ENCODE peak calls at places on chromosomes 4 and X, in six cellular contexts. One of them, this sample, is unnamed.

GRCh38 chr4:185740471-185740873 is 71.5 kb downstream of the SORBS2 start:
- DNase-seq in HepG2: no peak
- DNase-seq in GM12878: no peak
- DNase-seq in GM12892: no peak
- DNase-seq in H1: no peak
- DNase-seq in K562: no peak
- DNase-seq in this sample: no peak

GRCh38 chr4:92618968-92619367 is 315.2 kb downstream of the GRID2 start:
- DNase-seq in GM12878: no peak
- DNase-seq in H1: no peak
- DNase-seq in GM12892: no peak
- DNase-seq in K562: no peak
- DNase-seq in HepG2: no peak
- DNase-seq in this sample: no peak

GRCh38 chr4:106315476-106315967 is 487 bp downstream of the TBCK start:
- DNase-seq in K562: peak
- DNase-seq in GM12892: no peak
- DNase-seq in HepG2: peak
- DNase-seq in H1: no peak
- DNase-seq in GM12878: no peak
- DNase-seq in this sample: no peak

GRCh38 chrX:95065151-95065550 is 1391.1 kb downstream of the FAM133A start:
- DNase-seq in GM12892: no peak
- DNase-seq in HepG2: no peak
- DNase-seq in K562: no peak
- DNase-seq in H1: no peak
- DNase-seq in GM12878: no peak
- DNase-seq in this sample: no peak

GRCh38 chr4:12137556-12137955 is 708.9 kb upstream of the HS3ST1 start:
- DNase-seq in HepG2: no peak
- DNase-seq in GM12892: no peak
- DNase-seq in H1: no peak
- DNase-seq in K562: no peak
- DNase-seq in GM12878: no peak
- DNase-seq in this sample: no peak

GRCh38 chrX:48785525-48786214 is 720 bp upstream of the GATA1 start:
- DNase-seq in K562: peak
- DNase-seq in H1: no peak
- DNase-seq in HepG2: no peak
- DNase-seq in GM12878: no peak
- DNase-seq in GM12892: no peak
- DNase-seq in this sample: peak

GRCh38 chr4:139783761-139784484 is 118.3 kb downstream of the MGST2 start:
- DNase-seq in H1: no peak
- DNase-seq in HepG2: peak
- DNase-seq in K562: no peak
- DNase-seq in GM12878: no peak
- DNase-seq in GM12892: no peak
- DNase-seq in this sample: peak

GRCh38 chrX:51496501-51497291 is at the start of gene NUDT11:
- DNase-seq in K562: peak
- DNase-seq in GM12878: no peak
- DNase-seq in H1: no peak
- DNase-seq in GM12892: no peak
- DNase-seq in HepG2: no peak
- DNase-seq in this sample: peak

GRCh38 chrX:29661290-29661689 is 554.1 kb upstream of the MAGEB2 start:
- DNase-seq in HepG2: no peak
- DNase-seq in H1: no peak
- DNase-seq in K562: no peak
- DNase-seq in GM12878: no peak
- DNase-seq in GM12892: no peak
- DNase-seq in this sample: no peak

GRCh38 chr4:112655270-112655669 is 18.3 kb downstream of the LARP7 start:
- DNase-seq in GM12892: no peak
- DNase-seq in K562: no peak
- DNase-seq in H1: no peak
- DNase-seq in HepG2: no peak
- DNase-seq in GM12878: no peak
- DNase-seq in this sample: no peak

GRCh38 chr4:169293343-169294176 is 22.8 kb upstream of the SH3RF1 start:
- DNase-seq in H1: no peak
- DNase-seq in GM12878: peak
- DNase-seq in HepG2: no peak
- DNase-seq in K562: no peak
- DNase-seq in GM12892: no peak
- DNase-seq in this sample: no peak

GRCh38 chr4:2535386-2536192 is 858 bp upstream of the FAM193A start:
- DNase-seq in HepG2: peak
- DNase-seq in GM12892: peak
- DNase-seq in K562: peak
- DNase-seq in H1: no peak
- DNase-seq in GM12878: no peak
- DNase-seq in this sample: peak

GRCh38 chr4:74039065-74039763 is 725 bp upstream of the CXCL3 start:
- DNase-seq in GM12878: no peak
- DNase-seq in GM12892: no peak
- DNase-seq in H1: no peak
- DNase-seq in K562: no peak
- DNase-seq in HepG2: no peak
- DNase-seq in this sample: peak

GRCh38 chrX:67543818-67544217 is at the start of gene AR:
- DNase-seq in H1: peak
- DNase-seq in HepG2: no peak
- DNase-seq in K562: no peak
- DNase-seq in GM12878: no peak
- DNase-seq in GM12892: no peak
- DNase-seq in this sample: peak

GRCh38 chr4:157246959-157247358 is 26.4 kb downstream of the GRIA2 start:
- DNase-seq in K562: no peak
- DNase-seq in GM12892: no peak
- DNase-seq in H1: no peak
- DNase-seq in GM12878: no peak
- DNase-seq in HepG2: no peak
- DNase-seq in this sample: no peak

GRCh38 chr4:70877539-70877938 is 24.6 kb upstream of the MOB1B start:
- DNase-seq in HepG2: no peak
- DNase-seq in H1: no peak
- DNase-seq in K562: peak
- DNase-seq in GM12878: no peak
- DNase-seq in GM12892: no peak
- DNase-seq in this sample: no peak

GRCh38 chrX:105190252-105190853 is 30.1 kb downstream of the TEX13A start:
- DNase-seq in HepG2: no peak
- DNase-seq in GM12878: no peak
- DNase-seq in H1: no peak
- DNase-seq in K562: peak
- DNase-seq in GM12892: no peak
- DNase-seq in this sample: peak

GRCh38 chrX:148269513-148269912 is 230.9 kb upstream of the AFF2 start:
- DNase-seq in GM12892: no peak
- DNase-seq in H1: no peak
- DNase-seq in GM12878: no peak
- DNase-seq in HepG2: no peak
- DNase-seq in K562: no peak
- DNase-seq in this sample: no peak

GRCh38 chrX:85993539-85994197 is 53.7 kb downstream of the CHM start:
- DNase-seq in HepG2: no peak
- DNase-seq in GM12892: no peak
- DNase-seq in H1: no peak
- DNase-seq in GM12878: no peak
- DNase-seq in K562: no peak
- DNase-seq in this sample: no peak

GRCh38 chrX:85992811-85993229 is 54.5 kb downstream of the CHM start:
- DNase-seq in H1: no peak
- DNase-seq in GM12878: no peak
- DNase-seq in GM12892: no peak
- DNase-seq in K562: no peak
- DNase-seq in HepG2: peak
- DNase-seq in this sample: no peak

GRCh38 chrX:85994228-85994627 is 53.1 kb downstream of the CHM start:
- DNase-seq in GM12892: no peak
- DNase-seq in H1: no peak
- DNase-seq in K562: no peak
- DNase-seq in GM12878: no peak
- DNase-seq in HepG2: peak
- DNase-seq in this sample: peak

GRCh38 chrX:85988353-85988752 is 59.0 kb downstream of the CHM start:
- DNase-seq in H1: no peak
- DNase-seq in GM12892: no peak
- DNase-seq in HepG2: no peak
- DNase-seq in GM12878: no peak
- DNase-seq in K562: no peak
- DNase-seq in this sample: no peak
- TF ChIP-seq TAF1 in H1: no peak
- TF ChIP-seq TAF1 in GM12892: no peak
- TF ChIP-seq TAF1 in HepG2: no peak
- TF ChIP-seq TAF1 in GM12878: no peak
- TF ChIP-seq TAF1 in K562: no peak
- TF ChIP-seq TAF1 in this sample: no peak

DNA sequence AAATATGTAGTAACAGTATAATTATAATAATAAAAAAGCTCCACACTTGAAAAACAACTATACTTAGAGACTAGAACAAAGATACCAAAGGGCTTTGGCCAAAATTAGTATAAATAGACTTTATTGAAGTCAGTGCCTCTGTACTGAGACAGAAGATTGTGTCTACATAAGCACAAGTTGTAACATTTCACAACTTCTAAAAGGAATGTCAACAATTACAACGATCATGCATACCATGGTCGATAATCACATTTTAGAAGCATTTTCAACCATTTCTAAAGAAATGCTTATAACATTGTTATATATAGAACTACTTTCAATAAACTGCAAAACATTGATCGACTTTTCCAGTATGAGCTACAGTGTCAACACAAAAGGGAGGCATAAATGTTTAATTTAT is 57.0 kb downstream of the DHX15 start:
- DNase-seq in H1: no peak
- DNase-seq in HepG2: no peak
- DNase-seq in K562: no peak
- DNase-seq in GM12892: no peak
- DNase-seq in GM12878: no peak
- DNase-seq in this sample: no peak
- TF ChIP-seq TAF1 in H1: no peak
- TF ChIP-seq TAF1 in HepG2: no peak
- TF ChIP-seq TAF1 in K562: no peak
- TF ChIP-seq TAF1 in GM12892: no peak
- TF ChIP-seq TAF1 in GM12878: no peak
- TF ChIP-seq TAF1 in this sample: no peak

DNA sequence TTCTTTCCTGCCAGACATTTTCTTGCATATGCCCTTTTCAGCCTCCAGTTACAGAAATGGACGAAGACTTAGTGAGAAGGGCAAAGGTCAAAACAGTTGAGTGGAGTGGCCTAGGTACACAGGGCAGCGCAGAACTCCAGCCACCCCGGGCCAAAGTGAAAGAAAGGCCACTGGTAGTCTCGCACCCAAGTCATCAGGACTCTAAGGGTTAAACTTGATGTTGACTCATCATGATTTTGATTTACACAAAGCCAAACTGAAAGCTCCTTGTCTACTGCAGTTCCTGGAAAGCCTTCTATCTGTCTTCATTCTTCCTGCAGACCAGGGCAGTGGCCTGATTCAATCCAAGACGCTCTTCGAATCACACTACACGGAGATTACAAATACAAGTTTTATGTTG is 2.6 kb upstream of the IL13RA1 start:
- DNase-seq in GM12878: no peak
- DNase-seq in GM12892: no peak
- DNase-seq in K562: peak
- DNase-seq in HepG2: peak
- DNase-seq in H1: no peak
- DNase-seq in this sample: no peak
- TF ChIP-seq TAF1 in GM12878: no peak
- TF ChIP-seq TAF1 in GM12892: no peak
- TF ChIP-seq TAF1 in K562: no peak
- TF ChIP-seq TAF1 in HepG2: no peak
- TF ChIP-seq TAF1 in H1: no peak
- TF ChIP-seq TAF1 in this sample: no peak

DNA sequence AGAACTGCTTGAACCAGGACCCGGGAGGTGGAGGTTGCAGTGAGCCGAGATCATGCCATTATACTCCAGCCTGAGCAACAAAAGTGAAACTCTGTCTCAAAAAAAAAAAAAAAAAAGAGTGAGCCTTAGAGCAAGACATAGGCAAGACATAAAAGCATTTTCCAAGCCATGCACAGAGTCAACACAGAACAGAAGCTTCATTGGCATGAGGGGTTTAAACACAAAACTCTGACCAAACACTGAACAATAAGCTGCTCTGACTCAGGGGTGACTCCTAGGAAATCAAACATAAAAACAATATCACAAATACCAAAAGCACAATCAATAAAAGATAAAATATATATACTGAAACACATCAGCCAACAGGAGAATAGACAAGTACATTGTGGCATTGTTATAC is 136.8 kb downstream of the PLS3 start:
- DNase-seq in K562: no peak
- DNase-seq in H1: no peak
- DNase-seq in GM12878: no peak
- DNase-seq in HepG2: no peak
- DNase-seq in GM12892: no peak
- DNase-seq in this sample: no peak
- TF ChIP-seq TAF1 in K562: no peak
- TF ChIP-seq TAF1 in H1: no peak
- TF ChIP-seq TAF1 in GM12878: no peak
- TF ChIP-seq TAF1 in HepG2: no peak
- TF ChIP-seq TAF1 in GM12892: no peak
- TF ChIP-seq TAF1 in this sample: no peak

DNA sequence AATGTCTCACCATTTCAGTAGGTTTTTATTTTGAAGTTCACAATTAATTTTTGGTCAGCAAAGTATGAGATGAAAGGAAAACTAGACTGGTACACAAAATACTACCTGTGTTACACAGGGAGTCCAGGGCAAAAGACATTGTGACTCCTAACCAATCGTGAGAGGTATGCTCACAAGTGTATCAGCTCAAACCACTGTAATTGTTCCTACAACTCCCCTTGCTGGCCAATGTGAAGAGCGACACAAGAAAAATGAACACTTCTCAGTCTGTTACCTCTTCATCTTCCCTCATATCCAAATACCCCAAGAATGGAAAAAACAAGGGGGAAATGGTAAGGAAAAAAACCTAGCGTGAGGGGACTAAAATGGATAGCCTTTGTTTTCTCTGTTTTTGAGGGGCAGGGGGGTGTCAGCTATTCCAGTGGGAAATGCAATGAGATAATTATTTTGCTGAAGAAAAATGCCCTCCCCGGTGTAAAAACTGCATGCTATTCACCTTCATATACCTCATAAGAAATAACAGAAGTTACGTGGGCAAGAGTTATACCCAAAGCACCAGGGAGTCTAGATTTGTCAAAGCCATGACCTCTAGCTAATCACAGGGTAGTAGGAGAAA is 30.6 kb upstream of the NSUN7 start:
- DNase-seq in GM12892: peak
- DNase-seq in GM12878: peak
- DNase-seq in HepG2: peak
- DNase-seq in K562: no peak
- DNase-seq in H1: no peak
- DNase-seq in this sample: peak
- TF ChIP-seq TAF1 in GM12892: no peak
- TF ChIP-seq TAF1 in GM12878: no peak
- TF ChIP-seq TAF1 in HepG2: no peak
- TF ChIP-seq TAF1 in K562: no peak
- TF ChIP-seq TAF1 in H1: no peak
- TF ChIP-seq TAF1 in this sample: no peak